ENCODE peak calls at places on chromosomes 16 and 17, in eight cellular contexts. M, H, D, L, R, P, Q and G are unnamed samples.

GRCh38 chr16:83810906-83811305 is 3.1 kb downstream of the HSBP1 start:
- DNase-seq in L (no peak), H (no peak), D (no peak), M (no peak), P (no peak), Q (no peak), R (no peak), G (no peak)

GRCh38 chr17:83122834-83123233 is 43.4 kb downstream of the METRNL start:
- DNase-seq in D (no peak), L (no peak), M (no peak), P (no peak), R (no peak), H (no peak), Q (no peak), G (no peak)

GRCh38 chr17:59616253-59616920 is 3.3 kb upstream of the CLTC start:
- DNase-seq in H (no peak), L (no peak), P (no peak), R (no peak), M (no peak), Q (no peak), D (no peak), G (no peak)

GRCh38 chr17:6713130-6713917 is at the start of gene SLC13A5:
- DNase-seq in M (no peak), D (peak), Q (no peak), H (no peak), L (no peak), R (peak), P (no peak), G (no peak)

GRCh38 chr16:22861585-22861984 is 47.6 kb downstream of the HS3ST2 start:
- DNase-seq in R (no peak), M (no peak), P (no peak), D (no peak), H (no peak), L (no peak), Q (no peak), G (no peak)

GRCh38 chr17:4579678-4580077 is 4.7 kb upstream of the SMTNL2 start:
- DNase-seq in L (no peak), R (no peak), P (no peak), M (no peak), D (no peak), Q (no peak), H (no peak), G (no peak)

GRCh38 chr16:5321925-5322324 is 224.3 kb upstream of the EEF2KMT start:
- DNase-seq in H (no peak), P (no peak), D (no peak), Q (no peak), R (no peak), M (no peak), L (no peak), G (no peak)

GRCh38 chr16:89307421-89307805 is 89.9 kb downstream of the ZNF778 start:
- DNase-seq in R (no peak), M (no peak), Q (no peak), P (no peak), H (no peak), L (no peak), D (no peak), G (no peak)

GRCh38 chr16:57325458-57325857 is 33.1 kb upstream of the CCL22 start:
- DNase-seq in R (no peak), Q (no peak), D (no peak), P (no peak), H (no peak), L (peak), M (no peak), G (no peak)

GRCh38 chr17:76074390-76075363 is at the start of gene GALR2:
- DNase-seq in R (no peak), D (peak), P (no peak), H (no peak), Q (no peak), M (no peak), L (no peak), G (no peak)

GRCh38 chr17:38921756-38922411 is 3.5 kb upstream of the LASP1NB start:
- DNase-seq in P (no peak), R (no peak), D (no peak), L (no peak), M (no peak), H (no peak), Q (no peak), G (no peak)

GRCh38 chr16:22191966-22192260 is 14.2 kb upstream of the EEF2K start:
- DNase-seq in M (no peak), H (no peak), D (peak), R (no peak), Q (no peak), L (no peak), P (no peak), G (no peak)

GRCh38 chr16:13957197-13958078 is 37.5 kb downstream of the ERCC4 start:
- DNase-seq in R (peak), P (no peak), D (peak), Q (peak), L (peak), M (peak), H (peak), G (peak)

GRCh38 chr17:60685437-60685836 is 7.8 kb downstream of the BCAS3 start:
- DNase-seq in L (no peak), Q (no peak), H (no peak), P (no peak), R (no peak), M (no peak), D (no peak), G (no peak)